ENCODE peak calls at places on chromosomes 3 and 15, in five cellular contexts. W is CD8-positive, alpha-beta T cell; Z is GM23248; C is mesendoderm; E is right cardiac atrium. N is an unnamed sample.
A peak's percentile ranks its signal among the peaks of the same experiment; 100 is the strongest.

GRCh38 chr3:117666827-117667226 is 957.2 kb downstream of the TUSC7 start:
- DNase-seq in W (no peak), Z (no peak), C (no peak), E (no peak), N (no peak)

GRCh38 chr3:42224658-42225421 is 41.1 kb downstream of the CCK start:
- DNase-seq in W (no peak), Z (no peak), C (no peak), E (no peak), N (no peak)

GRCh38 chr15:92527197-92527596 is 128.4 kb downstream of the FAM174B start:
- DNase-seq in W (no peak), Z (peak; percentile 18), C (no peak), E (no peak), N (no peak)

GRCh38 chr15:38531509-38531908 is 33.1 kb downstream of the RASGRP1 start:
- DNase-seq in W (no peak), Z (peak; percentile 87), C (no peak), E (no peak), N (no peak)

GRCh38 chr3:157142315-157142714 is 17.6 kb downstream of the CCNL1 start:
- DNase-seq in W (no peak), Z (no peak), C (peak; percentile 59), E (no peak), N (no peak)

GRCh38 chr3:123740391-123740822 is 143.7 kb downstream of the MYLK start:
- DNase-seq in W (no peak), Z (no peak), C (no peak), E (peak; percentile 39), N (no peak)

GRCh38 chr15:90557651-90558084 is 27.9 kb downstream of the CRTC3 start:
- DNase-seq in W (no peak), Z (peak; percentile 76), C (no peak), E (peak; percentile 94), N (peak; percentile 92)

GRCh38 chr3:78867409-78868372 is 900.1 kb downstream of the ROBO1 start:
- DNase-seq in W (no peak), Z (peak; percentile 46), C (no peak), E (no peak), N (no peak)

GRCh38 chr15:84785053-84785452 is 32.1 kb upstream of the ALPK3 start:
- DNase-seq in W (no peak), Z (no peak), C (no peak), E (no peak), N (no peak)

GRCh38 chr3:72329354-72329753 is 518.9 kb downstream of the SHQ1 start:
- DNase-seq in W (no peak), Z (peak; percentile 37), C (no peak), E (no peak), N (peak; percentile 37)

DNA sequence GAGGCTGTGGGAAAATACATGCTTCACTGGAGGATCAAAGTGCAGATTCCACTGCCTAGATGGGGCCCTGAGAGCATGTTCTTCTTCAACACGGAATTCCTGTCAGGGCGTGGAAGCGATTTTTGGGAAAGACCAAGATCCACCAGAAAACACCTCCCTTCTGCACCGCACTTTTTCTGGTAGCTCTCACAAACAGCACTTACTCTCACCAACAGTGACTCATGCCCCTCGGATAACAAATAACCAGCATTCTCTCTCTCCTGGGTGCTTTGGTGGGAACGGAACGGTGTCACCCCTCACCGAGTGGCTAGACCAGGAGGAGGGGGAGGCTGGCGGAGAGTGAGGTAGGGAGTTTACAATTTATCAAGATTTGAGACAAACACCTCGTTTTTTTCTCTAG is 40.1 kb downstream of the ADAMTSL3 start:
- DNase-seq in W (no peak), Z (no peak), C (peak; percentile 89), E (no peak), N (no peak)
- H3K27ac ChIP-seq in W (no peak overlapping the region), Z (no peak overlapping the region), C (no peak overlapping the region), E (peak overlapping the region; percentile 63), N (peak overlapping the region; percentile 74)

GRCh38 chr3:100518244-100518643 is 25.8 kb downstream of the TMEM45A start:
- DNase-seq in W (no peak), Z (peak; percentile 51), C (no peak), E (no peak), N (no peak)
- H3K27ac ChIP-seq in W (no peak overlapping the region), Z (peak overlapping the region; percentile 77), C (no peak overlapping the region), E (no peak overlapping the region), N (no peak overlapping the region)

DNA sequence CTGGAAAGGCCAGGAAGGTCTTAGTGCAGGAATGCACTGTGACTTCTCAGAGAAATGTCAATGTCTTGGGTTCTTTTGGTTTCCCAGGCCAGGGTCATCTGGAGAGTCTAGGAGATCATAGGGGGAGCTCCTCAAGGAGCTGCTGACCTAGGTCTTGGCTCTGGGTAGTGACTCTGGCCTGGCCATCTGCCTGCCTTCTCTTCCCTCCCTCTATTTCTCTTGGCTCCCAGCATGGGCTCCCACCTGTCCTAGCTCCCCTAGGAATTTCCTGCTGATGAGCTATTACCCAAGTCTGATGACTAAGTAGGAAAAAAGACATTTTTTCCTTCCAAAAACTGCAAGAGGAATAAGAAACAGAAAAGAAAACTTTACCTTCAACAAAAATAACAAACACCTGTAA is 57.4 kb downstream of the BSN start:
- DNase-seq in W (no peak), Z (no peak), C (no peak), E (no peak), N (no peak)
- H3K27ac ChIP-seq in W (no peak overlapping the region), Z (no peak overlapping the region), C (no peak overlapping the region), E (no peak overlapping the region), N (no peak overlapping the region)

DNA sequence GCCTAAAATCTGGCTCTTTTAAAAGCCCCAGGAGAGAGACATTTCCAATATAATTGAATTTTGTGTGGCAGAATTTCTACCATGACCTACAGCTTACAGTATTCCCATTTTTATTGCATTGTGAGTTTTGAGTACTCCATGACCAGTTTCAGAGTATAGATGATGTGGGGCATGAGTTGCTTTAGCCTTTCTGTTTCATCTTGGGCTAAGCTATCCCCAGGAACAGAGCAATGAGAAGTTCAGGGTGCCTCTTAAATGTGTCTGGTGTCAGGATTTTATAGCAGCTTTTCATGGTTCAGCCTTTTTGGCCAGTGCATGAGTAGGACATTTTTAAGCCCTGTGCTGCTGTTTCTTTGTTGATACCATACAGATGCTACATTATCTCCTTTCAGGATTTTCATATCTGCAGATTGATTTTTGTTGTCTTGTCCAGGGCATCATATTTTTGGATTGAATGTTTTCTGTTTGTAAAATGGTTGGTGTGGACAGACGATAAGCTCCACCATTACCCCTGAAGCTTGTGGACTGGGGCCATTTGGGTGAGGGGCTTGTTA is 3.5 kb downstream of the ABHD2 start:
- DNase-seq in W (no peak), Z (no peak), C (no peak), E (no peak), N (no peak)
- H3K27ac ChIP-seq in W (peak overlapping the region; percentile 61), Z (no peak overlapping the region), C (no peak overlapping the region), E (peak overlapping the region; percentile 97), N (peak overlapping the region; percentile 100)

GRCh38 chr15:75446146-75446545 is 5.3 kb downstream of the SIN3A start:
- DNase-seq in W (no peak), Z (no peak), C (no peak), E (no peak), N (no peak)
- H3K27ac ChIP-seq in W (no peak overlapping the region), Z (no peak overlapping the region), C (no peak overlapping the region), E (no peak overlapping the region), N (no peak overlapping the region)

GRCh38 chr3:196141866-196142673 is 60.2 kb upstream of the TFRC start:
- DNase-seq in W (no peak), Z (no peak), C (no peak), E (no peak), N (no peak)
- H3K27ac ChIP-seq in W (no peak overlapping the region), Z (no peak overlapping the region), C (no peak overlapping the region), E (no peak overlapping the region), N (no peak overlapping the region)

N was measured in thoracic aorta.